ENCODE peak calls at places on chromosomes 1 and 21, in ten cellular contexts. O is body of pancreas; J is NCI-H1436; M is endothelial cell; W is HFF-Myc; S is activated CD4-positive, CD25-positive, alpha-beta regulatory T cell treated with anti-CD3 and anti-CD28 coated beads, Interleukin-2, amount 50 U/mL, for 72 hours; K is amniotic epithelial cell; Q is iPS-NIHi11; E is right lobe of liver; Z is posterior cingulate gyrus. X is an unnamed sample.

GRCh38 chr1:221912230-221912629 is 170.3 kb upstream of the DUSP10 start:
- DNase-seq in S (no peak), J (no peak), K (peak), Q (no peak), M (no peak), O (no peak), W (no peak), Z (no peak), E (no peak), X (no peak)

GRCh38 chr21:25907573-25908275 is 173.0 kb downstream of the GABPA start:
- DNase-seq in S (no peak), Q (no peak), K (peak), Z (no peak), W (no peak), O (peak), M (no peak), E (no peak), J (no peak), X (no peak)

GRCh38 chr1:63362578-63362977 is 4.8 kb upstream of the ALG6 start:
- DNase-seq in K (no peak), Z (no peak), Q (no peak), O (no peak), W (no peak), M (no peak), J (no peak), E (no peak), S (no peak), X (no peak)

GRCh38 chr1:236222616-236223015 is 59.1 kb downstream of the ERO1B start:
- DNase-seq in J (no peak), E (no peak), O (no peak), S (no peak), K (no peak), Z (no peak), Q (no peak), W (no peak), M (no peak), X (no peak)

GRCh38 chr1:62954758-62955157 is 170.8 kb downstream of the ATG4C start:
- DNase-seq in O (no peak), S (no peak), J (no peak), K (no peak), Q (no peak), E (no peak), W (peak), M (no peak), Z (no peak), X (no peak)

GRCh38 chr1:181990730-181991129 is 70.8 kb downstream of the ZNF648 start:
- DNase-seq in S (no peak), M (no peak), E (no peak), K (no peak), W (no peak), Z (no peak), O (no peak), J (no peak), Q (no peak), X (no peak)

GRCh38 chr1:63327417-63328139 is 5.2 kb downstream of the FOXD3 start:
- DNase-seq in K (peak), W (peak), O (peak), Z (no peak), J (no peak), E (peak), M (peak), Q (peak), S (peak), X (no peak)

GRCh38 chr1:200628223-200628868 is 7.8 kb upstream of the KIF14 start:
- DNase-seq in O (no peak), Z (no peak), W (no peak), M (no peak), J (no peak), E (no peak), K (peak), S (no peak), Q (no peak), X (no peak)

GRCh38 chr1:1146596-1146995 is 27.1 kb upstream of the TTLL10 start:
- DNase-seq in Q (no peak), S (no peak), M (no peak), J (no peak), W (no peak), Z (no peak), K (no peak), E (no peak), O (no peak), X (no peak)

GRCh38 chr1:151085953-151086559 is 15.5 kb downstream of the GABPB2 start:
- DNase-seq in E (no peak), W (no peak), J (no peak), Q (no peak), O (no peak), M (no peak), S (no peak), Z (no peak), K (no peak), X (no peak)

GRCh38 chr1:7511381-7511780 is 259.7 kb upstream of the VAMP3 start:
- DNase-seq in J (no peak), W (no peak), Z (no peak), K (no peak), M (no peak), O (no peak), E (no peak), S (no peak), Q (no peak), X (no peak)

GRCh38 chr1:8396912-8397406 is 79.0 kb downstream of the SLC45A1 start:
- DNase-seq in W (peak), S (no peak), O (no peak), Q (no peak), E (no peak), M (no peak), J (no peak), K (peak), Z (no peak), X (peak)

GRCh38 chr1:52460686-52461085 is 56.3 kb downstream of the PRPF38A start:
- DNase-seq in S (no peak), Q (no peak), O (no peak), Z (no peak), J (no peak), M (no peak), K (peak), W (no peak), E (no peak), X (no peak)

GRCh38 chr1:78607334-78607927 is 12.8 kb upstream of the IFI44L start:
- DNase-seq in M (no peak), E (no peak), K (peak), S (no peak), Z (no peak), J (no peak), O (no peak), Q (peak), W (peak), X (no peak)

GRCh38 chr1:64043328-64043727 is 160.1 kb upstream of the UBE2U start:
- DNase-seq in J (no peak), O (no peak), M (no peak), E (no peak), K (peak), S (no peak), Q (no peak), Z (no peak), W (no peak), X (peak)

GRCh38 chr1:117812868-117813511 is 116.4 kb downstream of the GDAP2 start:
- DNase-seq in W (no peak), S (no peak), E (no peak), Q (no peak), M (no peak), J (no peak), K (peak), O (no peak), Z (no peak), X (no peak)

GRCh38 chr1:98172578-98172977 is 251.7 kb upstream of the DPYD start:
- DNase-seq in W (no peak), J (no peak), K (peak), M (no peak), Q (no peak), S (no peak), E (no peak), Z (no peak), O (no peak), X (no peak)

GRCh38 chr1:45172015-45172414 is 34.4 kb downstream of the ZSWIM5 start:
- DNase-seq in O (peak), Z (no peak), J (no peak), Q (no peak), K (peak), E (no peak), S (no peak), M (no peak), W (no peak), X (no peak)

GRCh38 chr1:94098585-94099111 is 22.3 kb downstream of the ABCA4 start:
- DNase-seq in E (no peak), Q (no peak), S (no peak), K (no peak), Z (no peak), J (no peak), W (no peak), O (no peak), M (no peak), X (no peak)

GRCh38 chr1:9670085-9670484 is 18.6 kb downstream of the PIK3CD start:
- DNase-seq in Q (no peak), K (no peak), Z (no peak), M (no peak), W (no peak), J (no peak), S (no peak), E (no peak), O (no peak), X (no peak)

GRCh38 chr21:26546698-26547097 is 26.4 kb downstream of the CYYR1 start:
- DNase-seq in Z (no peak), S (no peak), O (no peak), E (peak), K (no peak), Q (no peak), J (no peak), M (peak), W (no peak), X (no peak)

GRCh38 chr1:118101445-118101844 is 83.6 kb downstream of the SPAG17 start:
- DNase-seq in Q (no peak), Z (no peak), J (no peak), W (no peak), M (no peak), O (peak), S (no peak), K (no peak), E (no peak), X (no peak)

GRCh38 chr1:186977266-186977957 is 148.7 kb downstream of the PLA2G4A start:
- DNase-seq in M (no peak), O (no peak), K (peak), Q (no peak), E (no peak), S (no peak), W (no peak), J (no peak), Z (no peak), X (no peak)

GRCh38 chr1:84619383-84620093 is 45.3 kb upstream of the CTBS start:
- DNase-seq in Q (no peak), E (no peak), S (peak), O (peak), W (peak), M (no peak), Z (no peak), J (peak), K (peak), X (no peak)

GRCh38 chr1:203039609-203040517 is 13.6 kb downstream of the PPFIA4 start:
- DNase-seq in Q (peak), Z (no peak), J (no peak), S (no peak), M (peak), E (no peak), W (no peak), O (no peak), K (peak), X (no peak)

X was measured in retinal pigment epithelial cell.